ENCODE peak calls at places on chromosome 2, in five cellular contexts. V is stimulated activated naive CD4-positive, alpha-beta T cell; N is substantia nigra; P is mesenteric fat pad; T is WERI-Rb-1. W is an unnamed sample.

GRCh38 chr2:120381661-120382060 is 35.7 kb downstream of the INHBB start:
- DNase-seq in V (no peak), T (no peak), N (no peak), P (no peak), W (no peak)

GRCh38 chr2:157596992-157597681 is 31.5 kb downstream of the ACVR1C start:
- DNase-seq in V (peak; percentile 10), N (peak; percentile 12), T (no peak), P (no peak), W (no peak)

GRCh38 chr2:71995067-71995665 is 152.5 kb downstream of the CYP26B1 start:
- DNase-seq in V (no peak), N (no peak), P (no peak), T (no peak), W (peak; percentile 43)

GRCh38 chr2:29112379-29112778 is 2.8 kb upstream of the CLIP4 start:
- DNase-seq in T (no peak), V (no peak), P (no peak), N (no peak), W (no peak)

GRCh38 chr2:202149953-202150352 is 76.9 kb downstream of the KIAA2012 start:
- DNase-seq in N (no peak), T (no peak), V (no peak), P (no peak), W (no peak)

GRCh38 chr2:172456002-172456401 is 28.6 kb downstream of the ITGA6 start:
- DNase-seq in V (no peak), P (no peak), N (no peak), T (peak; percentile 34), W (no peak)

GRCh38 chr2:111663471-111663951 is 220.5 kb downstream of the ANAPC1 start:
- DNase-seq in T (no peak), P (no peak), N (no peak), V (no peak), W (no peak)

GRCh38 chr2:173175222-173175621 is 99.6 kb downstream of the MAP3K20 start:
- DNase-seq in V (no peak), P (no peak), T (no peak), N (no peak), W (no peak)

GRCh38 chr2:215884741-215885140 is 128.6 kb downstream of the MREG start:
- DNase-seq in N (no peak), P (no peak), T (no peak), V (no peak), W (no peak)

GRCh38 chr2:222320441-222321395 is 21.9 kb upstream of the PAX3 start:
- DNase-seq in N (no peak), P (no peak), T (no peak), V (no peak), W (no peak)

GRCh38 chr2:196166876-196167275 is 4.5 kb downstream of the STK17B start:
- DNase-seq in N (no peak), V (peak; percentile 52), T (no peak), P (no peak), W (peak; percentile 54)

GRCh38 chr2:160220545-160221009 is 20.5 kb upstream of the ITGB6 start:
- DNase-seq in N (no peak), P (no peak), T (no peak), V (no peak), W (no peak)

GRCh38 chr2:30259827-30260679 is 28.7 kb downstream of the LBH start:
- DNase-seq in N (no peak), T (no peak), V (no peak), P (peak; percentile 24), W (no peak)

GRCh38 chr2:26577442-26578433 is 63.4 kb downstream of the CIB4 start:
- DNase-seq in V (peak; percentile 7), N (no peak), T (peak; percentile 81), P (peak; percentile 89), W (peak; percentile 65)

W was measured in NAMALWA.